ENCODE peak calls at places on chromosomes 5 and 9, in nine cellular contexts. W is keratinocyte, Q is endodermal cell, K is neural progenitor cell, Y is H1, U is HCT116, P is endothelial cell of umbilical vein, I is adipocyte, B is colonic mucosa. F is an unnamed sample.
A peak's percentile ranks its signal among the peaks of the same experiment; 100 is the strongest.

GRCh38 chr5:7094626-7095025 is 301.3 kb upstream of the ADCY2 start:
- DNase-seq in W (no peak), Q (peak; percentile 88), P (no peak), B (no peak), I (no peak), K (peak; percentile 79), U (no peak), Y (no peak), F (no peak)

GRCh38 chr5:144028644-144029043 is 141.8 kb downstream of the YIPF5 start:
- DNase-seq in Y (no peak), I (peak; percentile 78), B (no peak), P (peak; percentile 72), U (no peak), W (no peak), Q (no peak), K (no peak), F (no peak)

GRCh38 chr5:122311400-122311887 is 593 bp upstream of the SNCAIP start:
- DNase-seq in I (no peak), W (no peak), U (no peak), P (peak; percentile 47), Q (peak; percentile 76), K (no peak), B (no peak), Y (no peak), F (peak; percentile 73)

GRCh38 chr5:15757103-15757502 is 257.1 kb downstream of the FBXL7 start:
- DNase-seq in Y (no peak), I (peak; percentile 79), B (no peak), U (no peak), W (no peak), Q (no peak), K (no peak), P (no peak), F (no peak)

GRCh38 chr9:129822825-129823162 is 1.1 kb downstream of the TOR1A start:
- DNase-seq in Q (no peak), B (no peak), I (peak; percentile 65), K (no peak), U (no peak), W (no peak), P (no peak), Y (no peak), F (no peak)

GRCh38 chr9:18485691-18486090 is 11.7 kb downstream of the ADAMTSL1 start:
- DNase-seq in K (no peak), Y (no peak), I (no peak), U (no peak), P (no peak), W (no peak), Q (no peak), B (no peak), F (no peak)

GRCh38 chr5:138743506-138743905 is 9.7 kb upstream of the CTNNA1 start:
- DNase-seq in Q (peak; percentile 73), K (peak; percentile 67), B (no peak), Y (no peak), W (no peak), U (no peak), I (no peak), P (no peak), F (no peak)

GRCh38 chr9:120563044-120563443 is 16.9 kb downstream of the CDK5RAP2 start:
- DNase-seq in Q (no peak), U (no peak), Y (no peak), K (no peak), W (no peak), I (no peak), P (no peak), B (peak; percentile 63), F (no peak)

GRCh38 chr9:128946945-128947422 is 419 bp downstream of the DOLK start:
- DNase-seq in B (no peak), Q (no peak), I (peak; percentile 40), K (no peak), W (no peak), Y (no peak), U (no peak), P (no peak), F (no peak)

GRCh38 chr5:64015824-64016223 is 53.6 kb upstream of the HTR1A start:
- DNase-seq in U (no peak), B (no peak), W (no peak), P (no peak), K (peak; percentile 39), Q (peak; percentile 57), I (no peak), Y (no peak), F (no peak)

GRCh38 chr5:180486636-180487149 is 7.5 kb upstream of the CNOT6 start:
- DNase-seq in K (no peak), Q (no peak), P (no peak), Y (no peak), I (no peak), B (no peak), U (no peak), W (no peak), F (no peak)

DNA sequence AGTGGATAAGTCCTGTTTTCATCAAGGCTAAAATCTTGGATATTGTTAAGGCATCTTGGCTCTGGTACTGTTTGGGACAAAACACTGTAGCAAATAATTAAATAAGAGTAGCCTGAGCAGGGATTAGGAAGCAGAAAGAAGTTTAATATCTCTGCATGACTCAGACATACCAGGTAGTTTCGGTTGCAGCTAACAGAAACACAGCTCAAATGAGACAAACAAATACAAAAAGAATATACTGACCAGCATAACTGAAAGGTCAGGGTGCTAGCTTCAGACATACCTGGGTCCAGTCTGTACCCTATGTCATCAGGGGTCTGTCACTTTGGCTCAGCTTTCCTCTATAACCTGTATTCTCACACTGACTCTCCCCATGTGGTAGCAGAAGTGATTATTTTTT is 156.4 kb upstream of the MAP3K1 start:
- DNase-seq in U (no peak), Y (no peak), B (no peak), K (no peak), P (no peak), I (no peak), W (no peak), Q (no peak), F (no peak)
- H3K9me3 ChIP-seq in U (no peaks in the 10 kb centered on the region), Y (no peaks in the 10 kb centered on the region), B (no peaks in the 10 kb centered on the region), K (no peaks in the 10 kb centered on the region), P (no peaks in the 10 kb centered on the region), I (no peaks in the 10 kb centered on the region), W (no peaks in the 10 kb centered on the region), Q (no peaks in the 10 kb centered on the region), F (no peaks in the 10 kb centered on the region)

DNA sequence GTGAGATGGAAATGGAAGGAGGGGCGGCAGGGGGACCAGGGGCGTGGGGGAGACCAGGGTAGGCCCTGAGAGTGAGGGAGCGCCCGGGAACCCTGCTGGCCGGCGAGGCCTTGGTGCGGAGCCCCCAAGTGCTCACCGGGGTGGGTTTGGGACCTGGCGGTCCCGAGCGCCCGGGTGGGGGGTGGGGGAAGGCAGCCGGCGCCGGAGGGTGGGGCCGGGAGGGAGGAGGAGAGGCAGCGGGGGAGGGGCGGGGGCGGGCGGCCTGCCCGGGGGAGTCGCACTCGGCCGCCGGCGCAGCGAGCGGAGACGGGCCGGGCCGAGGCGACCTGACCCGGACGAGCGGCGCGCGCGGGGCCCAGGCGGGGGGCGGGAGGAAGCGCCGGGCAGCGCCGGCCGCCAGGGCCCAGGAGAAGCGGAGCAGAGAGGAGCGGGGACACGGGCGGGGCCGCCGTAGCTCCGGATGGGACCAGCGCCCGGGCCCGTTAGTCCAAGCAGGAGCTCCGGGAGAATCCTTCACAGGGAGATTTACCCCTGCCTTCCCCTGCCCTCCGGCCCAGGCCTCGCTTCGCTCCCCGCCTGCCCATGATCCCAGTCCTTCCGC is at the start of gene NPR2:
- DNase-seq in B (no peak), U (no peak), Y (no peak), K (peak; percentile 79), P (peak; percentile 15), W (no peak), I (peak; percentile 86), Q (peak; percentile 79), F (peak; percentile 86)
- H3K9ac ChIP-seq in B (peak within 1 kb of the TSS; percentile 40), U (no peak within 1 kb of the TSS), Y (peak within 1 kb of the TSS; percentile 41), K (no peak within 1 kb of the TSS), P (peak within 1 kb of the TSS; percentile 68), W (peak within 1 kb of the TSS; percentile 33), I (peak within 1 kb of the TSS; percentile 91), Q (no peak within 1 kb of the TSS), F (peak within 1 kb of the TSS; percentile 78)

GRCh38 chr9:137972988-137973470 is 95.4 kb downstream of the CACNA1B start:
- DNase-seq in B (no peak), Q (peak; percentile 39), Y (no peak), U (no peak), K (no peak), I (no peak), W (no peak), P (no peak), F (peak; percentile 49)
- H3K9me3 ChIP-seq in B (no peaks in the 10 kb centered on the region), Q (peaks cover 3% of the 10 kb centered on the region), Y (peaks cover 25% of the 10 kb centered on the region), U (no peaks in the 10 kb centered on the region), K (no peaks in the 10 kb centered on the region), I (no peaks in the 10 kb centered on the region), W (no peaks in the 10 kb centered on the region), P (no peaks in the 10 kb centered on the region), F (no peaks in the 10 kb centered on the region)

GRCh38 chr9:125515281-125515680 is 191.7 kb downstream of the MAPKAP1 start:
- DNase-seq in Q (no peak), K (no peak), P (no peak), U (no peak), I (no peak), B (no peak), W (no peak), Y (no peak), F (no peak)
- H3K9ac ChIP-seq in Q (no peak overlapping the region), K (no peak overlapping the region), P (no peak overlapping the region), U (no peak overlapping the region), I (no peak overlapping the region), B (no peak overlapping the region), W (no peak overlapping the region), Y (no peak overlapping the region), F (no peak overlapping the region)

GRCh38 chr9:38138276-38138675 is 69.2 kb upstream of the SHB start:
- DNase-seq in Y (no peak), B (no peak), P (no peak), I (no peak), K (no peak), W (no peak), Q (no peak), U (no peak), F (no peak)
- H3K9me3 ChIP-seq in Y (no peaks in the 10 kb centered on the region), B (no peaks in the 10 kb centered on the region), P (no peaks in the 10 kb centered on the region), I (no peaks in the 10 kb centered on the region), K (no peaks in the 10 kb centered on the region), W (no peaks in the 10 kb centered on the region), Q (no peaks in the 10 kb centered on the region), U (no peaks in the 10 kb centered on the region), F (no peaks in the 10 kb centered on the region)